ENCODE peak calls at places on chromosomes 11 and 22, in four cellular contexts. D is HepG2, S is A549, W is K562. B is an unnamed sample.

GRCh38 chr11:125165111-125165663 is 636 bp downstream of the PKNOX2 start:
- DNase-seq in W (no peak), S (peak; percentile 21), D (no peak), B (peak; percentile 24)

GRCh38 chr22:46466255-46466676 is 71.2 kb downstream of the CELSR1 start:
- DNase-seq in W (no peak), S (no peak), D (no peak), B (no peak)

GRCh38 chr11:34792143-34792542 is 124.0 kb downstream of the APIP start:
- DNase-seq in W (peak; percentile 44), S (no peak), D (no peak), B (no peak)

GRCh38 chr11:17595526-17596309 is 48.7 kb downstream of the OTOG start:
- DNase-seq in D (no peak), S (no peak), W (no peak), B (no peak)

GRCh38 chr11:4134844-4135243 is 40.2 kb downstream of the RRM1 start:
- DNase-seq in S (peak; percentile 43), W (no peak), D (peak; percentile 51), B (peak; percentile 64)

GRCh38 chr11:66072518-66072917 is 2.4 kb downstream of the PACS1 start:
- DNase-seq in W (no peak), S (no peak), D (no peak), B (no peak)

GRCh38 chr11:122731500-122731913 is 76.0 kb downstream of the UBASH3B start:
- DNase-seq in D (peak; percentile 61), W (no peak), S (peak; percentile 55), B (peak; percentile 97)

GRCh38 chr11:2812371-2812991 is 73.1 kb downstream of the CDKN1C start:
- DNase-seq in W (no peak), D (no peak), S (no peak), B (no peak)

GRCh38 chr11:116782728-116783127 is 5.1 kb downstream of the ZPR1 start:
- DNase-seq in W (no peak), S (no peak), D (no peak), B (peak; percentile 50)

GRCh38 chr11:64837887-64838351 is 6.5 kb downstream of the CDC42BPG start:
- DNase-seq in S (no peak), W (no peak), D (no peak), B (no peak)

GRCh38 chr22:36435516-36436415 is 45.7 kb downstream of the TXN2 start:
- DNase-seq in S (no peak), W (no peak), D (peak; percentile 92), B (no peak)

GRCh38 chr11:119537641-119538253 is 114.8 kb upstream of the THY1 start:
- DNase-seq in W (no peak), S (no peak), D (no peak), B (no peak)

GRCh38 chr22:47316020-47316419 is 553.6 kb downstream of the TBC1D22A start:
- DNase-seq in W (no peak), S (no peak), D (no peak), B (no peak)

GRCh38 chr11:111936045-111936400 is 1.1 kb upstream of the DIXDC1 start:
- DNase-seq in D (peak; percentile 34), W (no peak), S (no peak), B (peak; percentile 46)

GRCh38 chr11:73976451-73977151 is 6.0 kb downstream of the UCP2 start:
- DNase-seq in D (no peak), W (no peak), S (no peak), B (no peak)

GRCh38 chr22:48631288-48631687 is 1196.4 kb downstream of the BRD1 start:
- DNase-seq in S (no peak), W (no peak), D (no peak), B (no peak)

DNA sequence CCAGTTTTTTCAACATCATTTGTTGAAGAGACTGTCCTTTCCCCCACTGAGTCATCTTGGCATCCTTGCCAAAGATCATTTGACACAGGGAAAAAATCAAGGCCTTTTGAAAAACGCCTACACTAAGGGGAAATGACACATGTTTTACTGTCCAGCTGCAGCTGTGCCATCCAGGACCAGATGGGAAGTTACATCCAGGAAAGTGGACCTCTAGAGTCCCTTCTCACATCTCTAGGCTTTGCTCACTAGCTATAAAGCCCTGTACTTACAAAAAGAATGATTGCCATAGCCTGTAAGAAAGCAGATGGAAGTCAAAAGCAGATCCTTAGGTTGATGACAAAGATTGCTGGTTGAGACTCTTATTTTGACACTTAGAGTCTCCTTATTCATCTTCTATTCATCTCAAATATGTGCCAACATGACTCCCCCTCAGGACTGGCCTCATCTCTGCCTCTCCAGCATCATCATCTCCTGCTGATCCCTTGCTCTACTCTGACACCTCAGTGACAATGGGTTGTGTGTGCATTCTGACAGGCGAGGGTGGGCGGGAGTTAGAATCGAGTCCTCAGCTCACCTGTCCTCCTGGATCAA is 22.8 kb downstream of the OSBP2 start:
- DNase-seq in D (peak; percentile 12), S (peak; percentile 3), W (no peak), B (peak; percentile 90)
- TF ChIP-seq MAZ in D (no peak), S (no peak), W (no peak), B (no peak)

DNA sequence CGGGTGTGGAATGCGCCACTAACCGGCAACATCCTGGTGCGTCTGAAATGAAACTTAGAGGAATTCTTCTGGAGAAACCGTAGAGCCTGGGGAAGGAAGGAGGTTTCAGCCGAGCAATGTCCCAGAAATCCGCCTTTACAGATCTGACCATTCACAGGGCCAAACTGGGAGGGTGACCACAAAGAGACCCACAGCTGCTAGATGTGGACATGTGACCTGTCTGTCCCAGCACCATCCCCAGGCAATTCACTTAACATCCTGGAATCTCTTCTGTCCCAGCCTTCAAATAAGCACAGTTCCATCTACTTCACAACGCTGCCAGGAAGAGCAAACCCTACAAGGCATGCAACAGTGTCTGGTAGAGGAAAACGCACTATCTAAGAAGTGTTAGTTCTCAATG is 9.8 kb downstream of the MCAT start:
- DNase-seq in W (no peak), D (no peak), S (no peak), B (no peak)
- TF ChIP-seq MAFK in W (no peak), D (no peak), S (no peak), B (no peak)

DNA sequence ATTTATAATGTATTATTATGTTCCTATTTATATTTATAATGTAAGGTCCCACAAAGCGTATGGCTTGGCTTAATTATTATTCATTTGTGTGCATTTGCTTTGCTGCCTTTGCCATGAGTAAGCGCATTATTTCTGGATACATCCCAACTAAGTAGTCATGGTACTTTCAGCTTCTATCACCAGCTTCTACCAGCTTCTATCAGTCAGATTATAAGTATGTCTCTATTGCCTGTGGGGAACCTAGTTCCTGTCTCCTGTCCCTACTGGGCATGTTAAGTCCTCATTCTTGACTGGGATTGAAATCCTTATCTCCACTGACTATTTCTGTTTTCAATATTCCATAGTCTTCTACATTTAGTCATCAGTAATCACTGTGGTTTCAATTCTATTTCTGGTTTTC is 33.5 kb upstream of the OR10W1 start:
- DNase-seq in D (no peak), W (no peak), S (no peak), B (peak; percentile 84)
- TF ChIP-seq MAZ in D (no peak), W (no peak), S (no peak), B (no peak)

DNA sequence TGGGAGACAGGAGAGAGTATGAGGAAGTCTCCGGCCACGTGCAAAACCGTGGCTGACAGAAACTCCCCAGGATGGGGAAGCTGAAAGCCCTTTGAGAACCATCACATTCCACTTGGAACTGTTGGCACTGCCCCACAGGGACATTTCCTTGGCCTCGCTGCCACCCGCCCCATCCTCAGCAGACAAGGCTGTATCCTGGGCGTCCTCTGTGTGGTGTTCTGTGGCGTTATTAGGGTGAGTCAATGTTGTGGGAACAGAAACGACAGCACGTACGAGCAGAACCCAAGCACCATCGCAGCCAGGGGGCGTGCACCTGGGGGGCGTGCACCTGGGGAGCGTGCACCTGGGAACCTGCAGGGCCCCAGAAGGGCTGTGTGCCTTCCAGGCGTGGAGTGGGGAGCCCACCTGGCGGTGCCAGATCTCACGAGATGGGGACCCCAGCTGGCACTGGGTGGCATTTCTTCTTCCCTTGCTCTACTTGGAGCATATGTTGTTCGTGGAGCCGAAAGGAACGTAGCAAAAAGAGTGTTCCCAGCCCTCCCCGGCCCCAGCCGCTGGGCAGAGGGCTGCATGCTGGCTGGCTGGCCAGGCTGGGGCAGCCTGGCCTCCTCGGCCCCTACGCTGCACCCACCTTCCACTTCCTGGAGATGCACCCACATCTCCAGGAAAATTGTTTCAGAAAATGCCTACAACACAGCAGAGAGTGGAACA is 35.4 kb downstream of the NFAM1 start:
- DNase-seq in S (no peak), D (no peak), W (no peak), B (no peak)
- TF ChIP-seq MAFK in S (no peak), D (no peak), W (no peak), B (no peak)

DNA sequence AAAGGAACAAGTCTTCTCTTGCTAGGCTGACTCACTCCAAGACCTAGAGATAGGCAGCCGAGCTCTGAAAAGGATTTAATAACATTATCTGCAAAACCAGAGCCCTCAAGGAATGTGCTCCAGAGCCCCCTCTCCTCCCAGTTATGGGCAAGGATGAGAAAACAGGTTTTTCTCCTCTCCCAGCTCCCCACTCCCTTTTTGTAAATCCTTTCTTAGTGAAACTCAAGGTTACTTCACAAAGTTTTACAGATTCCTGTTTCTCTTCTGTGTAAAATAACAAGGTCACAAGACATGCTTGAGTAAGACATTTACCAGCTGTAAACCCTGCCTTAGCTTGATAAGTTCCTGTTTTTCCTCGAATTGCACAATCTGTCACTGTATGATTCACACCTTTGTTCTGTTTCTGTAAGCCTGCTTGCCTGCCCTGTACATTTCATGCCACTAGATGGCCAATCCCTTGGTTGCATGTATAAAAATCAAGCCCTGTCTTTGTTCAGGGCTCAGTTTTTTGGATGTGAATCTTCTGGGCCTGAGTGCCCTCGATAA is 489.4 kb downstream of the KCNA4 start:
- DNase-seq in W (no peak), D (peak; percentile 35), S (peak; percentile 4), B (peak; percentile 74)
- TF ChIP-seq MAZ in W (no peak), D (no peak), S (no peak), B (no peak)

DNA sequence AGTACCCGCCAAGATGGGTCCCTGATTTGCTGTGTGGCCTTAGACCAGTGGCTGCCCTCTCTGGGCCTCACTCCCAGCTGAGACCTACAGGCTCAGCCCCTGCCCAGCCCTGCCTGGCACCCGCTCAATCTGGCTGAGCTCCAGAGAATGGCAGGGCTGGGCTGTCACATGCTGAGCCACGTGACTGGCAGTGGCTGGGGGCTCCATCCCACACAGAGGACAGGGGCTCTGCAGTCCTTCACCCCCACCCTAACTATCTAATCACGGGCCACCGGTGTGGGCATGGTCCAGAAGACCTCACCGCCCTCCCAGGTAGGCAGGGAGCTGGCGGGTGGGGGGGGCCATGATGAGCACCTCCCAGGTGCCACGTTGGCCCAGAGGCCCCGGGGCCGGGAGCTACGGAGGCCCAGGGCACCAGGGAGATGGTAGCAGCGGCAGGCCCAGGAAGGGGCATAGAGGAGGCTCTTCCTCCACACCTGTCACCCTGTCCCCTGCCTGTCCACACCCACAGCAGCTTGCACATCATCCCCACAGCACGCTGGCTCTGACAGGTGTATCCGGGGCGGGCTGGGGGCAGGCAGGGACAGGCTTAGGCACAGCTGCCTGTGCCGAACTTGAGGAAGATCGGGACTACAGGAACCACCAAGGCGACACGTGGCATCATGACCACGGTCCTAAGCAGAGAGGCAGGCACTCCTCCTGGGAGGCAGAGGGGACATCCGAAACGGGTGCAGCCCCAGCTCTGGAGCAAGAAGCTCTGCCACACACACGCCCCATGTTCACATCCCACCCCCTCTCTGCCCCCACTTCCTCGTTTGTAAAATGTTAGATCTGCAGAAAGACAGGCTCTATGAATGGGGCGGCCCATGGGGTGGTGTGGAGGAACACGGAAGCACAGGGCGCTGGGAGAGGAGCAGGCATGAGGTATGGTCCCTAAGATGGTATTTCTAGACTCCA is 1.5 kb upstream of the ALDH3B1 start:
- DNase-seq in D (no peak), W (no peak), S (no peak), B (no peak)
- TF ChIP-seq MAFK in D (no peak), W (no peak), S (no peak), B (no peak)

GRCh38 chr11:107834995-107835394 is 23.6 kb downstream of the SLC35F2 start:
- DNase-seq in W (no peak), D (no peak), S (no peak), B (no peak)

GRCh38 chr11:107836811-107837210 is 21.8 kb downstream of the SLC35F2 start:
- DNase-seq in W (no peak), S (no peak), D (no peak), B (no peak)

GRCh38 chr11:107844041-107844440 is 14.5 kb downstream of the SLC35F2 start:
- DNase-seq in D (no peak), S (no peak), W (no peak), B (peak; percentile 52)

GRCh38 chr11:107840120-107840479 is 18.5 kb downstream of the SLC35F2 start:
- DNase-seq in W (no peak), D (no peak), S (no peak), B (no peak)
- TF ChIP-seq MAZ in W (no peak), D (no peak), S (no peak), B (no peak)

B was measured in IMR-90.